ENCODE peak calls at places on chromosome 1, in four cellular contexts. Z, M, K and L are unnamed samples.

GRCh38 chr1:246588322-246588721 is 22.1 kb downstream of the CNST start:
- DNase-seq in Z (no peak), M (no peak), K (no peak), L (no peak)

GRCh38 chr1:226945106-226945857 is 5.2 kb downstream of the COQ8A start:
- DNase-seq in Z (no peak), M (peak; percentile 85), K (no peak), L (no peak)

GRCh38 chr1:42210421-42211133 is 46.0 kb upstream of the GUCA2A start:
- DNase-seq in Z (no peak), M (no peak), K (no peak), L (no peak)

GRCh38 chr1:207424570-207425131 is 29.5 kb upstream of the CR2 start:
- DNase-seq in Z (no peak), M (no peak), K (no peak), L (no peak)

GRCh38 chr1:85343612-85344255 is 67.3 kb upstream of the BCL10 start:
- DNase-seq in Z (no peak), M (peak; percentile 66), K (no peak), L (no peak)

GRCh38 chr1:154154534-154155181 is at the start of gene NUP210L:
- DNase-seq in Z (peak; percentile 15), M (no peak), K (no peak), L (peak; percentile 76)

GRCh38 chr1:9905010-9905409 is 5.1 kb downstream of the CTNNBIP1 start:
- DNase-seq in Z (no peak), M (no peak), K (no peak), L (no peak)

GRCh38 chr1:244349103-244349531 is 102.6 kb downstream of the ADSS2 start:
- DNase-seq in Z (peak; percentile 52), M (no peak), K (no peak), L (no peak)

GRCh38 chr1:175536369-175536768 is 207.0 kb downstream of the TNR start:
- DNase-seq in Z (no peak), M (no peak), K (no peak), L (no peak)

GRCh38 chr1:93669369-93669768 is 12.3 kb downstream of the BCAR3 start:
- DNase-seq in Z (no peak), M (no peak), K (no peak), L (no peak)

GRCh38 chr1:116910379-116911165 is 856 bp downstream of the PTGFRN start:
- DNase-seq in Z (no peak), M (peak; percentile 25), K (peak; percentile 77), L (peak; percentile 52)

GRCh38 chr1:243849089-243850012 is 692 bp downstream of the AKT3 start:
- DNase-seq in Z (peak; percentile 84), M (no peak), K (peak; percentile 39), L (peak; percentile 65)

GRCh38 chr1:48767957-48768510 is 8.7 kb downstream of the BEND5 start:
- DNase-seq in Z (no peak), M (no peak), K (no peak), L (no peak)

GRCh38 chr1:19512545-19512944 is 27.2 kb upstream of the CAPZB start:
- DNase-seq in Z (no peak), M (no peak), K (no peak), L (no peak)

GRCh38 chr1:216310776-216311175 is 112.5 kb downstream of the USH2A start:
- DNase-seq in Z (peak; percentile 26), M (no peak), K (no peak), L (peak; percentile 70)

GRCh38 chr1:14543191-14543849 is 55.2 kb upstream of the KAZN start:
- DNase-seq in Z (no peak), M (no peak), K (no peak), L (no peak)

GRCh38 chr1:230222678-230223077 is 155.6 kb downstream of the GALNT2 start:
- DNase-seq in Z (no peak), M (no peak), K (no peak), L (no peak)

GRCh38 chr1:159920651-159921050 is 4.7 kb downstream of the TAGLN2 start:
- DNase-seq in Z (no peak), M (no peak), K (no peak), L (no peak)

GRCh38 chr1:41476807-41477361 is 7.6 kb downstream of the EDN2 start:
- DNase-seq in Z (no peak), M (peak; percentile 41), K (no peak), L (no peak)

GRCh38 chr1:228459091-228459993 is 27.8 kb upstream of the RNF187 start:
- DNase-seq in Z (peak; percentile 95), M (peak; percentile 18), K (peak; percentile 72), L (peak; percentile 78)

GRCh38 chr1:180857947-180858768 is 54.5 kb upstream of the KIAA1614 start:
- DNase-seq in Z (no peak), M (no peak), K (no peak), L (no peak)

GRCh38 chr1:218514694-218515093 is 169.6 kb downstream of the TGFB2 start:
- DNase-seq in Z (no peak), M (no peak), K (no peak), L (no peak)

GRCh38 chr1:229094476-229095311 is 176.2 kb upstream of the RAB4A start:
- DNase-seq in Z (no peak), M (no peak), K (no peak), L (no peak)

GRCh38 chr1:109765896-109766615 is 2.3 kb upstream of the EPS8L3 start:
- DNase-seq in Z (no peak), M (no peak), K (no peak), L (no peak)

GRCh38 chr1:69551476-69552324 is 16.0 kb upstream of the LRRC7 start:
- DNase-seq in Z (no peak), M (no peak), K (no peak), L (no peak)

GRCh38 chr1:206411321-206411720 is 59.0 kb upstream of the IKBKE start:
- DNase-seq in Z (no peak), M (no peak), K (no peak), L (no peak)

GRCh38 chr1:89931950-89932349 is 63.0 kb upstream of the ZNF326 start:
- DNase-seq in Z (no peak), M (no peak), K (no peak), L (no peak)

GRCh38 chr1:157155658-157156057 is 17.5 kb upstream of the ETV3 start:
- DNase-seq in Z (peak; percentile 32), M (peak; percentile 31), K (peak; percentile 58), L (peak; percentile 45)

GRCh38 chr1:1764876-1765478 is 13.3 kb downstream of the NADK start:
- DNase-seq in Z (no peak), M (no peak), K (no peak), L (peak; percentile 6)

GRCh38 chr1:63705058-63705457 is 68.8 kb upstream of the ROR1 start:
- DNase-seq in Z (peak; percentile 65), M (peak; percentile 30), K (no peak), L (no peak)

GRCh38 chr1:107076846-107077245 is 20.4 kb downstream of the PRMT6 start:
- DNase-seq in Z (no peak), M (no peak), K (no peak), L (no peak)

GRCh38 chr1:226083303-226084101 is 21.0 kb downstream of the H3-3A start:
- DNase-seq in Z (peak; percentile 87), M (peak; percentile 56), K (peak; percentile 99), L (peak; percentile 93)

GRCh38 chr1:159000627-159001026 is 9.1 kb upstream of the IFI16 start:
- DNase-seq in Z (peak; percentile 39), M (no peak), K (no peak), L (peak; percentile 22)

DNA sequence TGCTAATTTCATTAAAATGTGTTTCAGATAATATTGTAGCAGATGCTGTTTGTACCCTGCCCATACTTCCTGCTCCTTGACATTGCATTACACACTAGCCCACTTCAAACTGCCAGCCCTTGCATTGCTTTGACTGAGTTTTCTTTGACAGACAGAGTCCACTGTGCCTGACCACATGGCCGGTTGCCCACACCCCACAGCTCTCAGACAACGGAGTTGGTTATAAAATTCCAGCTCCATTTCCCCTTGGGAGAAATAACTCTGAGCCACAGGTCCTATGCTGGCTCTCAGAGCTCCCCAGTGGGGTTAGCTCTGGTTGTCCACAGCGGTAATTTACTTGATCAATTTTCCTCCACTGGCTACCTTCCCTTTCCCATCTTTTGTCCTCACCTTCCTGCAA is 114.4 kb upstream of the SLC44A3 start:
- DNase-seq in Z (no peak), M (no peak), K (no peak), L (no peak)
- TF ChIP-seq HMGXB4 in Z (no peak), M (no peak), K (no peak), L (no peak)

DNA sequence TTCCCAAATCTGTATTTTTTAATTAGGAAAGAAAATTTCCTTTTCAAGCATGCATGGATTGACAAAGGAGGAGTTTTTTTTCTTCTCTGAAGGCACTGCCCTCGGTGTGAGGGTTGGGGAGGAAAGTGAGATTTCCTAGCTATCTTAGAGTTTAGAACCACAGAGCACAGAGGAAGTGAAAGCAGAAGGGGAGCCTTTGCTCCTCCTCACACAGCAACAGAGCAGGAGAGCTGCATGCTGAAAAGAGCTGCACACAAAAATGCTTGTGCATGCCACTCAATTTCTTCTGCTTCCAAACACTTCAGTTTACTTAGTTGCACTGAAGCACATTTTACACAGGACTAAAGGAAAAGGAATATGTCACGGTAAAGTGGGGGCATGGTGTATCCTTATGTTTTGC is 308.1 kb downstream of the GPATCH2 start:
- DNase-seq in Z (no peak), M (no peak), K (no peak), L (no peak)
- TF ChIP-seq HMGXB4 in Z (no peak), M (no peak), K (no peak), L (no peak)

GRCh38 chr1:200075522-200075921 is 48.0 kb downstream of the NR5A2 start:
- DNase-seq in Z (peak; percentile 10), M (no peak), K (no peak), L (no peak)

GRCh38 chr1:200079576-200079975 is 52.1 kb downstream of the NR5A2 start:
- DNase-seq in Z (no peak), M (no peak), K (no peak), L (no peak)

GRCh38 chr1:200072636-200073285 is 45.3 kb downstream of the NR5A2 start:
- DNase-seq in Z (no peak), M (no peak), K (no peak), L (no peak)

GRCh38 chr1:200073286-200073637 is 45.8 kb downstream of the NR5A2 start:
- DNase-seq in Z (no peak), M (no peak), K (no peak), L (no peak)

DNA sequence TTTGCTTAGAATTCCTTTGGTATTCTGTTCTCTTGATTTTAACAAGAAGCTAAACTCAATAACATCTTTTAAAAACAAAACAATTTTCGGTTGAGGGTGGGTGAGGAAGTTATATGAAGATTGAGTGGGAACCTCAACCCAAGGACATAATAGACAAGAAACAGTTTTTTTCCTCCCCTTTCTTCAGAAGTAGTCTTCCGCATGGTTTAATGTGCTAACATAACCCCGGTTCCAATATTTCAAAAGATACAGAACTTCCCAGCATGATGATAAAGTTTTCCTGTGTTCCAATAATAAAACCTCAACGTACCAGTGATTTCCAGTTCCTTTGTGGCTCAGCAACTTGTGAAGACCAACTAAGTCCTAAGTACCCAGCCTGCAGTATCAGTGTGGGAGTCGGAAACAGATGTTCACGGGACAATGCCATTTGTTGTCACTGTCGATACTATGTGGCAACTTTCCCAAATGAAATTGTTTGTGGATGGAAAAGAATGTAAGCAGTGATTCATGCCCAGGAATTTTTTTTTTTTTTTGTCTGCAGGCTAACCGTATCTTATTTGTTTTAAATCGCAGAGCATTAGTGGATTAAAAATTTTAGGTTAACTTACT is 48.5 kb downstream of the NR5A2 start:
- DNase-seq in Z (peak; percentile 88), M (peak; percentile 58), K (no peak), L (no peak)
- TF ChIP-seq HMGXB4 in Z (no peak), M (no peak), K (no peak), L (no peak)

DNA sequence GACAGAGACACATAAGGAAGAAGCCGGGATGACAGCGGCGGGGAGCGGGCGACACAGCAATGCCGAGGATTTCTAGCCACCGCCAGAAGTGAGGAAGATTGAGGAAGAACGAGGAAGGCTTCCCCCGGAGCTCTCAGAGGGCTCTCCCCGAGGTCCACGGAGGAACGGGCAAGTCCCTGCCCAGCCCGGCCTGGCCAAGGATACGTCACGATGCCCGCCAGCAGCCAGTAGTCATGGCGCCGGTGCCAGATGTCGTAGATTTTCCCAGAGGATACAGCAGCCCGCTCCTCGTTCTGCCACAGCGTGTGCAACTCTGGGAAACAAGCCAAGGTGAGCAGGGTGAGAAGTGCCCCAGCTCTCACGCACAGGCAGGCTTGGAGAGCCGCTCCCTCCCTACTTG is 65.9 kb downstream of the KCNAB2 start:
- DNase-seq in Z (no peak), M (no peak), K (no peak), L (peak; percentile 7)
- TF ChIP-seq HMGXB4 in Z (no peak), M (no peak), K (no peak), L (no peak)